ENCODE peak calls at places on chromosomes 11 and 22, in nine cellular contexts. A, J, Q, F, G, Z, O, E and H are unnamed samples.

GRCh38 chr22:38826386-38826785 is 17.4 kb downstream of the NPTXR start:
- DNase-seq in A (no peak), J (no peak), Q (no peak), F (no peak), G (no peak), Z (no peak), O (no peak), E (no peak), H (no peak)

GRCh38 chr11:113331988-113332387 is 17.6 kb downstream of the TTC12 start:
- DNase-seq in A (no peak), J (no peak), Q (no peak), F (no peak), G (no peak), Z (no peak), O (no peak), E (no peak), H (no peak)

GRCh38 chr22:31178859-31179258 is 18.9 kb downstream of the RNF185 start:
- DNase-seq in A (no peak), J (no peak), Q (no peak), F (no peak), G (no peak), Z (no peak), O (no peak), E (no peak), H (no peak)

GRCh38 chr11:68845351-68846002 is 3.8 kb upstream of the CPT1A start:
- DNase-seq in A (no peak), J (no peak), Q (no peak), F (no peak), G (no peak), Z (no peak), O (no peak), E (no peak), H (no peak)

GRCh38 chr11:59173080-59173963 is 1.4 kb downstream of the DTX4 start:
- DNase-seq in A (no peak), J (peak), Q (peak), F (peak), G (peak), Z (no peak), O (no peak), E (peak), H (peak)

GRCh38 chr22:19183216-19183615 is 4.7 kb upstream of the SLC25A1 start:
- DNase-seq in A (no peak), J (no peak), Q (no peak), F (no peak), G (no peak), Z (no peak), O (no peak), E (no peak), H (no peak)

GRCh38 chr22:28116261-28116673 is 197.2 kb upstream of the PITPNB start:
- DNase-seq in A (no peak), J (no peak), Q (no peak), F (no peak), G (no peak), Z (no peak), O (no peak), E (peak), H (peak)

GRCh38 chr11:126900349-126900748 is 100.2 kb downstream of the KIRREL3 start:
- DNase-seq in A (no peak), J (no peak), Q (no peak), F (no peak), G (no peak), Z (no peak), O (no peak), E (no peak), H (no peak)

GRCh38 chr11:128725630-128726461 is 32.0 kb downstream of the FLI1 start:
- DNase-seq in A (peak), J (no peak), Q (no peak), F (no peak), G (no peak), Z (no peak), O (no peak), E (peak), H (no peak)

GRCh38 chr11:65415499-65416340 is 6.9 kb upstream of the NEAT1 start:
- DNase-seq in A (no peak), J (no peak), Q (no peak), F (no peak), G (peak), Z (no peak), O (no peak), E (no peak), H (peak)

GRCh38 chr11:125591659-125592304 is 870 bp upstream of the STT3A start:
- DNase-seq in A (peak), J (peak), Q (peak), F (no peak), G (peak), Z (no peak), O (no peak), E (peak), H (peak)

GRCh38 chr22:45608763-45609180 is 62.9 kb upstream of the ATXN10 start:
- DNase-seq in A (no peak), J (no peak), Q (no peak), F (no peak), G (no peak), Z (no peak), O (no peak), E (peak), H (no peak)

GRCh38 chr11:116499396-116500001 is 273.3 kb downstream of the BUD13 start:
- DNase-seq in A (no peak), J (peak), Q (peak), F (no peak), G (peak), Z (peak), O (peak), E (peak), H (peak)

GRCh38 chr22:19981171-19981960 is 35.3 kb downstream of the ARVCF start:
- DNase-seq in A (no peak), J (no peak), Q (no peak), F (peak), G (no peak), Z (no peak), O (no peak), E (no peak), H (no peak)